ENCODE peak calls at places on chromosomes 13 and 19, in four cellular contexts. Q is brain pericyte, W is NCI-H146, D is ureter. V is an unnamed sample.

GRCh38 chr19:13920940-13921744 is 15.1 kb downstream of the CC2D1A start:
- DNase-seq in Q (no peak), W (no peak), D (no peak), V (peak)

GRCh38 chr13:101065314-101065713 is 351.0 kb downstream of the NALCN start:
- DNase-seq in Q (no peak), W (no peak), D (no peak), V (no peak)

GRCh38 chr13:95298971-95299627 is 2.2 kb downstream of the ABCC4 start:
- DNase-seq in Q (no peak), W (no peak), D (no peak), V (peak)

GRCh38 chr19:628168-628567 is 5.2 kb downstream of the POLRMT start:
- DNase-seq in Q (no peak), W (no peak), D (no peak), V (peak)

GRCh38 chr13:36193151-36193855 is 21.1 kb downstream of the SOHLH2 start:
- DNase-seq in Q (no peak), W (peak), D (no peak), V (peak)

GRCh38 chr13:25213716-25214115 is 41.6 kb upstream of the AMER2 start:
- DNase-seq in Q (no peak), W (no peak), D (no peak), V (peak)

GRCh38 chr13:80751854-80752253 is 410.9 kb upstream of the SPRY2 start:
- DNase-seq in Q (no peak), W (no peak), D (no peak), V (peak)

GRCh38 chr13:73961181-73961580 is 173.0 kb downstream of the KLF12 start:
- DNase-seq in Q (no peak), W (no peak), D (no peak), V (no peak)

GRCh38 chr19:46603752-46604241 is 2.7 kb downstream of the CALM3 start:
- DNase-seq in Q (no peak), W (no peak), D (no peak), V (no peak)

GRCh38 chr13:35157143-35157755 is 215.2 kb downstream of the NBEA start:
- DNase-seq in Q (peak), W (peak), D (peak), V (peak)

GRCh38 chr13:85709072-85709471 is 90.1 kb downstream of the SLITRK6 start:
- DNase-seq in Q (no peak), W (peak), D (no peak), V (no peak)

GRCh38 chr13:74067818-74068217 is 66.4 kb downstream of the KLF12 start:
- DNase-seq in Q (no peak), W (no peak), D (no peak), V (no peak)

GRCh38 chr19:38666662-38667448 is 19.4 kb downstream of the ACTN4 start:
- DNase-seq in Q (no peak), W (no peak), D (no peak), V (peak)

GRCh38 chr19:4474504-4475136 is 2.5 kb downstream of the HDGFL2 start:
- DNase-seq in Q (peak), W (peak), D (no peak), V (peak)

GRCh38 chr13:39401756-39402155 is 201.2 kb downstream of the LHFPL6 start:
- DNase-seq in Q (no peak), W (peak), D (no peak), V (no peak)

V was measured in mesendoderm.